ENCODE peak calls at places on chromosomes 16 and 17, in four cellular contexts. A, Y, H and V are unnamed samples.

GRCh38 chr16:7206469-7206868 is 126.2 kb upstream of the RBFOX1 start:
- DNase-seq in A (no peak), Y (no peak), H (no peak), V (no peak)

GRCh38 chr16:70610273-70611223 is 35.8 kb upstream of the IL34 start:
- DNase-seq in A (no peak), Y (no peak), H (no peak), V (peak; percentile 53)

GRCh38 chr17:38970804-38971203 is 3.6 kb upstream of the FBXO47 start:
- DNase-seq in A (no peak), Y (no peak), H (no peak), V (no peak)

GRCh38 chr16:56111100-56111499 is 80.2 kb upstream of the GNAO1 start:
- DNase-seq in A (no peak), Y (no peak), H (no peak), V (no peak)

GRCh38 chr16:29983420-29984136 is 9.9 kb downstream of the TAOK2 start:
- DNase-seq in A (no peak), Y (no peak), H (no peak), V (no peak)

GRCh38 chr17:35774499-35774898 is 13.8 kb downstream of the C17orf50 start:
- DNase-seq in A (no peak), Y (peak; percentile 80), H (no peak), V (no peak)

GRCh38 chr16:2156025-2156848 is 655 bp downstream of the TRAF7 start:
- DNase-seq in A (peak; percentile 36), Y (no peak), H (peak; percentile 62), V (peak; percentile 41)

GRCh38 chr16:56108724-56109123 is 82.6 kb upstream of the GNAO1 start:
- DNase-seq in A (no peak), Y (no peak), H (no peak), V (no peak)

GRCh38 chr16:12532871-12533610 is 270.6 kb downstream of the CPPED1 start:
- DNase-seq in A (no peak), Y (no peak), H (no peak), V (no peak)

GRCh38 chr16:87178977-87179376 is 138.2 kb downstream of the C16orf95 start:
- DNase-seq in A (no peak), Y (no peak), H (no peak), V (peak; percentile 10)

GRCh38 chr16:86752582-86753175 is 174.3 kb downstream of the FOXL1 start:
- DNase-seq in A (no peak), Y (no peak), H (no peak), V (no peak)

GRCh38 chr16:70438983-70439862 is at the start of gene ST3GAL2:
- DNase-seq in A (peak; percentile 96), Y (peak; percentile 97), H (peak; percentile 94), V (peak; percentile 89)

GRCh38 chr16:76207270-76207669 is 69.9 kb upstream of the CNTNAP4 start:
- DNase-seq in A (no peak), Y (no peak), H (no peak), V (no peak)

GRCh38 chr17:40478486-40478885 is 22.9 kb downstream of the TNS4 start:
- DNase-seq in A (no peak), Y (no peak), H (no peak), V (no peak)

GRCh38 chr16:30619643-30620042 is 9.5 kb upstream of the ZNF689 start:
- DNase-seq in A (no peak), Y (no peak), H (no peak), V (no peak)

GRCh38 chr17:66043419-66043818 is 148.5 kb downstream of the CEP112 start:
- DNase-seq in A (no peak), Y (no peak), H (no peak), V (no peak)

GRCh38 chr16:1979271-1980025 is 1.8 kb downstream of the NOXO1 start:
- DNase-seq in A (no peak), Y (peak; percentile 95), H (no peak), V (peak; percentile 90)

GRCh38 chr17:18039535-18040286 is 503 bp downstream of the GID4 start:
- DNase-seq in A (peak; percentile 60), Y (peak; percentile 69), H (no peak), V (peak; percentile 50)

GRCh38 chr17:36657763-36658490 is 56.5 kb downstream of the MRM1 start:
- DNase-seq in A (no peak), Y (no peak), H (no peak), V (no peak)

GRCh38 chr16:17951273-17951845 is 385.2 kb downstream of the NPIPA8 start:
- DNase-seq in A (no peak), Y (no peak), H (no peak), V (no peak)

GRCh38 chr16:52537463-52537862 is 9.5 kb downstream of the TOX3 start:
- DNase-seq in A (no peak), Y (no peak), H (no peak), V (no peak)

GRCh38 chr17:64183815-64184397 is 54.0 kb upstream of the ERN1 start:
- DNase-seq in A (no peak), Y (no peak), H (peak; percentile 36), V (no peak)

GRCh38 chr17:60554377-60554788 is 28.3 kb upstream of the APPBP2 start:
- DNase-seq in A (no peak), Y (peak; percentile 75), H (no peak), V (peak; percentile 45)

GRCh38 chr17:30905742-30906100 is 317 bp downstream of the TEFM start:
- DNase-seq in A (peak; percentile 9), Y (no peak), H (no peak), V (no peak)

GRCh38 chr16:89315791-89316581 is 98.5 kb downstream of the ZNF778 start:
- DNase-seq in A (peak; percentile 65), Y (no peak), H (peak; percentile 69), V (no peak)

GRCh38 chr17:62920300-62920699 is 45.7 kb upstream of the TANC2 start:
- DNase-seq in A (no peak), Y (no peak), H (no peak), V (no peak)

GRCh38 chr17:20095366-20096080 is 86.4 kb downstream of the SPECC1 start:
- DNase-seq in A (no peak), Y (no peak), H (peak; percentile 77), V (peak; percentile 66)

GRCh38 chr17:78133971-78134898 is 3.7 kb downstream of the TMC8 start:
- DNase-seq in A (peak; percentile 91), Y (peak; percentile 80), H (no peak), V (peak; percentile 74)

DNA sequence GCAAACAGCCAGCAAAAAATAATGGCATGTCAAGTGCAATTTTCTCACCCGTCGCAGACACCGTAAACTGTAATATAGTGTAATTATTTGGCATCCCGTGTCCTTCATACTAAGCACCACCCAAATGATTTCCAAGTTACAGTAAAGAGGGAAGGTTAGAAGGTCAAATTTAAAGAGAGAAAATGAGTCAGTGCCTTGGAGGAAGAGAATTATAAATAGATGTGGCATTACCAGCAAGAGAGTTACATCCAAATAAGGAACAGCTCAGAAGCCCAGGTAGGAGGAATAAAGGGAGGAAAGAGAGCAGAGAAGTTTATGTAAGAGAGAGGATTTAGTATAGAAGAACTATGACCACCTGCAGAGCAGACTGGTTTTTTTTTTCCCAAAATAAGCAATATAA is 21.7 kb downstream of the CDH8 start:
- DNase-seq in A (no peak), Y (no peak), H (no peak), V (no peak)
- H3K4me3 ChIP-seq in A (no peak overlapping the region), Y (no peak overlapping the region), H (no peak overlapping the region), V (no peak overlapping the region)

GRCh38 chr17:74752415-74752814 is 4.0 kb downstream of the NHERF1 start:
- DNase-seq in A (no peak), Y (no peak), H (no peak), V (no peak)

GRCh38 chr17:74755533-74755932 is 7.1 kb downstream of the NHERF1 start:
- DNase-seq in A (no peak), Y (no peak), H (no peak), V (no peak)

GRCh38 chr17:74756891-74757290 is 8.5 kb downstream of the NHERF1 start:
- DNase-seq in A (no peak), Y (no peak), H (no peak), V (no peak)

GRCh38 chr17:74752822-74753401 is 4.5 kb downstream of the NHERF1 start:
- DNase-seq in A (no peak), Y (no peak), H (no peak), V (no peak)

DNA sequence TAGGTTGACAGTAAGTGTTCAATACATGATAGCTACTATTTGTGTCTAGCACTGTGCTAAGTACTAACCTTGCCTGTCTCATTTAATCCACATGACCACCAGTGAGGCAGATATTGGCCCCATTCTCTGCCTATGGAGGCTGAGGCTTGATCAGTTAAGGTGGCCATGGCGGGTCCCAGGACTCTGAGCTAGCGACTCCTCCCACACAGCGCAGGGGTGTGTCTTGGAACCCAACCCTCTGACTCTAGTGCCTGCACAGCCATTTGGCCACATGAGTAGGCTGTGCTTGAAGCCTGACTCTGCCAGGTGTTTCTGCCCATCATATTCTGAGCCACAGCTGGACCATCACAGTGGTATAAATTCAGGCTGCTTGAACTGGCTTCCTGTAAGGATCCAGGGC is 6.4 kb downstream of the NHERF1 start:
- DNase-seq in A (no peak), Y (no peak), H (no peak), V (no peak)
- H3K4me1 ChIP-seq in A (peaks cover 30% of the 10 kb centered on the region), Y (peaks cover 49% of the 10 kb centered on the region), H (no peaks in the 10 kb centered on the region), V (peaks cover 95% of the 10 kb centered on the region)

GRCh38 chr17:47896672-47897490 is 845 bp downstream of the SP2 start:
- DNase-seq in A (peak; percentile 6), Y (no peak), H (peak; percentile 63), V (no peak)

GRCh38 chr17:47899643-47900042 is 3.6 kb downstream of the SP2 start:
- DNase-seq in A (no peak), Y (no peak), H (no peak), V (no peak)

GRCh38 chr17:47895856-47896671 is at the start of gene SP2:
- DNase-seq in A (peak; percentile 100), Y (peak; percentile 99), H (peak; percentile 100), V (peak; percentile 100)

GRCh38 chr17:47898246-47898645 is 2.2 kb downstream of the SP2 start:
- DNase-seq in A (no peak), Y (no peak), H (no peak), V (no peak)

DNA sequence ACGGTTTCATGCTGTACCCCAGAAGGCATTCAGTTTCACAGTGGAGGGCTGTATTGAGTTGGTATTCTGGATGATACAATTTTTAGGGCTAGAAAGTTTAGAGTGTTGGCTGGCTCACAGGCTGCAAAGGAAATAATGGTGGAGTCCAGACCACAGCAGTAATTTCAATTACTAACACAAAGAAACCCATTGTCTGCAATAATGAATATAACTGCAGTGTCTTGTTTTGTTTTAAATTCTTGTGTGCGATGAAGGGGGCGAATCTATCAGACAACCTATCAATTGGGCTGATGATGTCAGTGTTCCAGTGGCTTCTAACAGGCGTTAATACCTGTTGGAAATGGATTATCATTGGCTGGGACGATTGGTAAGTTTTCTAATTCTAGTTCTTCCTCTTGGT is 1.5 kb downstream of the SP2 start:
- DNase-seq in A (no peak), Y (no peak), H (no peak), V (no peak)
- H3K4me3 ChIP-seq in A (peak overlapping the region; percentile 89), Y (no peak overlapping the region), H (peak overlapping the region; percentile 69), V (no peak overlapping the region)

GRCh38 chr17:47700471-47701449 is 6.8 kb downstream of the TBKBP1 start:
- DNase-seq in A (no peak), Y (peak; percentile 41), H (no peak), V (no peak)

GRCh38 chr17:47701603-47702002 is 7.6 kb downstream of the TBKBP1 start:
- DNase-seq in A (no peak), Y (peak; percentile 53), H (no peak), V (no peak)

GRCh38 chr17:47697948-47698711 is 4.2 kb downstream of the TBKBP1 start:
- DNase-seq in A (no peak), Y (no peak), H (no peak), V (no peak)

GRCh38 chr17:47698749-47699535 is 5.0 kb downstream of the TBKBP1 start:
- DNase-seq in A (peak; percentile 66), Y (peak; percentile 83), H (peak; percentile 71), V (peak; percentile 50)

DNA sequence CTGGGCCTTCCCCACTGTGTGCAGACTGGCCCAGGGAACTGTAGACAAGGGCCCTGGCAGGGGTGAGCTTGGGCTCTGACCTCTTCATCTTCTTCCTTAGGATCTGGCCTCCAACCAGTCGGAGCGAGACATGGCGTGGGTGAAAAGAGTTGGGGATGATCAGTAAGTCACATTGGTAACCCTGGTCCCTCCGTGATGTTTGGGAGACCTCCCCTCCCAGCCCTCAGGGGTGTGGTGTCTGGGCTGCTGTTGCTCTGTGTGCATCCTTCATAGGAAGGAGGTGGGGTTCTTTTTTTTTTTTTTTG is 5.5 kb downstream of the TBKBP1 start:
- DNase-seq in A (no peak), Y (peak; percentile 40), H (no peak), V (no peak)
- H3K4me1 ChIP-seq in A (peaks cover 29% of the 10 kb centered on the region), Y (peaks cover 15% of the 10 kb centered on the region), H (no peaks in the 10 kb centered on the region), V (peaks cover 13% of the 10 kb centered on the region)